ENCODE peak calls at places on chromosomes 5 and 9, in nine cellular contexts. One of them, this sample, is unnamed.

GRCh38 chr5:112205840-112206239 is 213.2 kb downstream of the EPB41L4A start:
- DNase-seq in HCT116: no peak
- DNase-seq in tibial nerve: no peak
- DNase-seq in IMR-90: no peak
- DNase-seq in sigmoid colon: no peak
- DNase-seq in uterus: no peak
- DNase-seq in H1: peak
- DNase-seq in body of pancreas: no peak
- DNase-seq in transverse colon: no peak
- DNase-seq in this sample: no peak

GRCh38 chr9:128091144-128091543 is 23.1 kb downstream of the SLC25A25 start:
- DNase-seq in HCT116: no peak
- DNase-seq in tibial nerve: peak
- DNase-seq in IMR-90: peak
- DNase-seq in sigmoid colon: peak
- DNase-seq in uterus: peak
- DNase-seq in H1: peak
- DNase-seq in body of pancreas: no peak
- DNase-seq in transverse colon: peak
- DNase-seq in this sample: peak

GRCh38 chr5:171127314-171127713 is 181.7 kb upstream of the TLX3 start:
- DNase-seq in HCT116: no peak
- DNase-seq in tibial nerve: no peak
- DNase-seq in IMR-90: peak
- DNase-seq in sigmoid colon: no peak
- DNase-seq in uterus: no peak
- DNase-seq in H1: no peak
- DNase-seq in body of pancreas: no peak
- DNase-seq in transverse colon: no peak
- DNase-seq in this sample: no peak

GRCh38 chr9:108483676-108484075 is 372.1 kb downstream of the ACTL7B start:
- DNase-seq in HCT116: no peak
- DNase-seq in tibial nerve: no peak
- DNase-seq in IMR-90: no peak
- DNase-seq in sigmoid colon: no peak
- DNase-seq in uterus: no peak
- DNase-seq in H1: no peak
- DNase-seq in body of pancreas: no peak
- DNase-seq in transverse colon: no peak
- DNase-seq in this sample: no peak

GRCh38 chr5:138725153-138725884 is 27.9 kb upstream of the CTNNA1 start:
- DNase-seq in HCT116: peak
- DNase-seq in tibial nerve: peak
- DNase-seq in IMR-90: peak
- DNase-seq in sigmoid colon: peak
- DNase-seq in uterus: peak
- DNase-seq in H1: peak
- DNase-seq in body of pancreas: peak
- DNase-seq in transverse colon: peak
- DNase-seq in this sample: peak

GRCh38 chr9:752201-752600 is 89.3 kb upstream of the DMRT1 start:
- DNase-seq in HCT116: no peak
- DNase-seq in tibial nerve: no peak
- DNase-seq in IMR-90: peak
- DNase-seq in sigmoid colon: no peak
- DNase-seq in uterus: no peak
- DNase-seq in H1: no peak
- DNase-seq in body of pancreas: no peak
- DNase-seq in transverse colon: no peak
- DNase-seq in this sample: no peak

GRCh38 chr9:121312169-121312568 is 44.2 kb downstream of the GSN start:
- DNase-seq in HCT116: no peak
- DNase-seq in tibial nerve: no peak
- DNase-seq in IMR-90: no peak
- DNase-seq in sigmoid colon: no peak
- DNase-seq in uterus: peak
- DNase-seq in H1: no peak
- DNase-seq in body of pancreas: no peak
- DNase-seq in transverse colon: no peak
- DNase-seq in this sample: no peak

GRCh38 chr9:108742191-108742590 is 113.6 kb downstream of the ACTL7B start:
- DNase-seq in HCT116: no peak
- DNase-seq in tibial nerve: no peak
- DNase-seq in IMR-90: no peak
- DNase-seq in sigmoid colon: no peak
- DNase-seq in uterus: no peak
- DNase-seq in H1: no peak
- DNase-seq in body of pancreas: no peak
- DNase-seq in transverse colon: no peak
- DNase-seq in this sample: no peak

GRCh38 chr9:130713286-130713975 is 19.9 kb downstream of the EXOSC2 start:
- DNase-seq in HCT116: no peak
- DNase-seq in tibial nerve: peak
- DNase-seq in IMR-90: peak
- DNase-seq in sigmoid colon: peak
- DNase-seq in uterus: no peak
- DNase-seq in H1: no peak
- DNase-seq in body of pancreas: peak
- DNase-seq in transverse colon: peak
- DNase-seq in this sample: peak

GRCh38 chr9:18601956-18602355 is 128.0 kb downstream of the ADAMTSL1 start:
- DNase-seq in HCT116: no peak
- DNase-seq in tibial nerve: no peak
- DNase-seq in IMR-90: peak
- DNase-seq in sigmoid colon: no peak
- DNase-seq in uterus: no peak
- DNase-seq in H1: no peak
- DNase-seq in body of pancreas: no peak
- DNase-seq in transverse colon: no peak
- DNase-seq in this sample: no peak

GRCh38 chr5:88804444-88804843 is 78.5 kb downstream of the MEF2C start:
- DNase-seq in HCT116: no peak
- DNase-seq in tibial nerve: no peak
- DNase-seq in IMR-90: no peak
- DNase-seq in sigmoid colon: no peak
- DNase-seq in uterus: no peak
- DNase-seq in H1: no peak
- DNase-seq in body of pancreas: no peak
- DNase-seq in transverse colon: no peak
- DNase-seq in this sample: no peak

GRCh38 chr9:33172256-33172678 is 5.1 kb upstream of the B4GALT1 start:
- DNase-seq in HCT116: no peak
- DNase-seq in tibial nerve: no peak
- DNase-seq in IMR-90: no peak
- DNase-seq in sigmoid colon: no peak
- DNase-seq in uterus: no peak
- DNase-seq in H1: no peak
- DNase-seq in body of pancreas: no peak
- DNase-seq in transverse colon: no peak
- DNase-seq in this sample: no peak

GRCh38 chr9:114098660-114099522 is at the start of gene KIF12:
- DNase-seq in HCT116: peak
- DNase-seq in tibial nerve: no peak
- DNase-seq in IMR-90: no peak
- DNase-seq in sigmoid colon: no peak
- DNase-seq in uterus: peak
- DNase-seq in H1: no peak
- DNase-seq in body of pancreas: peak
- DNase-seq in transverse colon: peak
- DNase-seq in this sample: peak

GRCh38 chr5:139660916-139661814 is 13.0 kb downstream of the CXXC5 start:
- DNase-seq in HCT116: peak
- DNase-seq in tibial nerve: peak
- DNase-seq in IMR-90: peak
- DNase-seq in sigmoid colon: peak
- DNase-seq in uterus: peak
- DNase-seq in H1: no peak
- DNase-seq in body of pancreas: peak
- DNase-seq in transverse colon: peak
- DNase-seq in this sample: peak

GRCh38 chr5:35129921-35130485 is 82.3 kb upstream of the AGXT2 start:
- DNase-seq in HCT116: no peak
- DNase-seq in tibial nerve: no peak
- DNase-seq in IMR-90: peak
- DNase-seq in sigmoid colon: no peak
- DNase-seq in uterus: no peak
- DNase-seq in H1: no peak
- DNase-seq in body of pancreas: peak
- DNase-seq in transverse colon: peak
- DNase-seq in this sample: no peak

GRCh38 chr5:143733635-143734341 is 78.2 kb upstream of the HMHB1 start:
- DNase-seq in HCT116: no peak
- DNase-seq in tibial nerve: no peak
- DNase-seq in IMR-90: peak
- DNase-seq in sigmoid colon: no peak
- DNase-seq in uterus: no peak
- DNase-seq in H1: no peak
- DNase-seq in body of pancreas: no peak
- DNase-seq in transverse colon: no peak
- DNase-seq in this sample: peak

GRCh38 chr9:116940614-116941215 is 253.6 kb downstream of the TRIM32 start:
- DNase-seq in HCT116: no peak
- DNase-seq in tibial nerve: no peak
- DNase-seq in IMR-90: peak
- DNase-seq in sigmoid colon: no peak
- DNase-seq in uterus: no peak
- DNase-seq in H1: no peak
- DNase-seq in body of pancreas: no peak
- DNase-seq in transverse colon: no peak
- DNase-seq in this sample: no peak

GRCh38 chr5:149063017-149063687 is at the start of gene SH3TC2:
- DNase-seq in HCT116: peak
- DNase-seq in tibial nerve: no peak
- DNase-seq in IMR-90: peak
- DNase-seq in sigmoid colon: peak
- DNase-seq in uterus: no peak
- DNase-seq in H1: peak
- DNase-seq in body of pancreas: peak
- DNase-seq in transverse colon: peak
- DNase-seq in this sample: peak

GRCh38 chr5:6736106-6736505 is 22.9 kb downstream of the TENT4A start:
- DNase-seq in HCT116: no peak
- DNase-seq in tibial nerve: no peak
- DNase-seq in IMR-90: no peak
- DNase-seq in sigmoid colon: peak
- DNase-seq in uterus: no peak
- DNase-seq in H1: no peak
- DNase-seq in body of pancreas: no peak
- DNase-seq in transverse colon: no peak
- DNase-seq in this sample: no peak

DNA sequence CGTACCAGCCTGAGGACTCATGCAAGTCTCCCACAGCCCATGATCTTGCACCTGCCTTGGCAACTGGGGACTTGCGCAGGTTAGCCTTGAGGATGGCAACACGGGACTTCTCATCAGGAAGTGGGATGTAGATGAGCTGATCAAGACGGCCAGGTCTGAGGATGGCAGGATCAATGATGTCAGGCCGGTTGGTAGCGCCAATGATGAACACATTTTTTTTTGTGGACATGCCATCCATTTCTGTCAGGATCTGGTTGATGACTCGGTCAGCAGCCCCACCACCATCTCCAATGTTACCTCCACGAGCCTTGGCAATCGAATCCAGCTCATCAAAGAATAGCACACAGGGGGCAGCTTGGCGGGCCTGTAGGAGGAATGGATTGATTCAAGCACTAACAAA is 13.0 kb downstream of the VCP start:
- DNase-seq in HCT116: no peak
- DNase-seq in tibial nerve: no peak
- DNase-seq in IMR-90: no peak
- DNase-seq in sigmoid colon: no peak
- DNase-seq in uterus: no peak
- DNase-seq in H1: no peak
- DNase-seq in body of pancreas: no peak
- DNase-seq in transverse colon: no peak
- DNase-seq in this sample: no peak
- TF ChIP-seq POLR2A in HCT116: no peak
- TF ChIP-seq POLR2A in tibial nerve: no peak
- TF ChIP-seq POLR2A in IMR-90: no peak
- TF ChIP-seq POLR2A in sigmoid colon: no peak
- TF ChIP-seq POLR2A in uterus: no peak
- TF ChIP-seq POLR2A in H1: no peak
- TF ChIP-seq POLR2A in body of pancreas: no peak
- TF ChIP-seq POLR2A in transverse colon: no peak
- TF ChIP-seq POLR2A in this sample: no peak

GRCh38 chr5:132828846-132829494 is 1.5 kb downstream of the SHROOM1 start:
- DNase-seq in HCT116: no peak
- DNase-seq in tibial nerve: no peak
- DNase-seq in IMR-90: no peak
- DNase-seq in sigmoid colon: no peak
- DNase-seq in uterus: peak
- DNase-seq in H1: no peak
- DNase-seq in body of pancreas: peak
- DNase-seq in transverse colon: no peak
- DNase-seq in this sample: no peak
- H3K4me3 ChIP-seq in HCT116: peak
- H3K4me3 ChIP-seq in tibial nerve: no peak
- H3K4me3 ChIP-seq in IMR-90: no peak
- H3K4me3 ChIP-seq in sigmoid colon: peak
- H3K4me3 ChIP-seq in uterus: no peak
- H3K4me3 ChIP-seq in H1: no peak
- H3K4me3 ChIP-seq in body of pancreas: peak
- H3K4me3 ChIP-seq in transverse colon: peak
- H3K4me3 ChIP-seq in this sample: peak

GRCh38 chr5:150356575-150357284 is 767 bp upstream of the TCOF1 start:
- DNase-seq in HCT116: no peak
- DNase-seq in tibial nerve: no peak
- DNase-seq in IMR-90: no peak
- DNase-seq in sigmoid colon: no peak
- DNase-seq in uterus: no peak
- DNase-seq in H1: no peak
- DNase-seq in body of pancreas: no peak
- DNase-seq in transverse colon: no peak
- DNase-seq in this sample: no peak
- H3K27ac ChIP-seq in HCT116: no peak
- H3K27ac ChIP-seq in tibial nerve: peak
- H3K27ac ChIP-seq in IMR-90: no peak
- H3K27ac ChIP-seq in sigmoid colon: peak
- H3K27ac ChIP-seq in uterus: peak
- H3K27ac ChIP-seq in H1: no peak
- H3K27ac ChIP-seq in body of pancreas: peak
- H3K27ac ChIP-seq in transverse colon: peak
- H3K27ac ChIP-seq in this sample: no peak

DNA sequence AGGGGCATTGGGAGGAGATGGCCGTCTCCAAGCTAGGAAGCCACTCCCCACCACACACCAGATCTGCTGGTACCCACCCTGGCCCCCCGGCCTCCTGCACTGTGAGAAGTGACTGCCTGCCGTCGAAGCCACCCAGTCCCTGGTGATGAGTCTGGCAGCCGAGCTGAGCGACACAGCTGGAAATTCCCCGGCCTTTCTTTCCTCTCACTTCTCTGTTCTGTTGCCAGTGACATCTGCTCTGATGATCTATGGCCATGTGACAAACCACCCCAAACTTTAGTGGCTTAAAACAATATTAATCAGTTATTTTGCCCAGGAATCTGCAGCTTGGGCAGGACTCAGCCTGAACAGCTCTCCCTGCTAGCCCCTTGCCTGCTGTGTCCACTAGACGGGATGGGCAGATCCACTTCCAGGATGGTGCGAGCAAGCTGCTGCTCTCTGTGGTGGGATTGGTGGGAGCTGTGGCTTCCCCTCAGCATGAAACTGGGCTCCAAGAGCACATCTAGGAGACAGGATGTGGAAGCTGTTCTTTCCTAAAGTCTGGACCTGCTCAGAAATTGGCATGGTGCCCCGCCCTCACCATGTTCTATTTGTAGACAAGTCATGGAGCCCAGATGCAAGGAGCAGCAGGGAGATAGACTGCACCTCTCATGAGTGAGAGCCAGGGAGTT is 211.2 kb downstream of the GADD45G start:
- DNase-seq in HCT116: no peak
- DNase-seq in tibial nerve: no peak
- DNase-seq in IMR-90: no peak
- DNase-seq in sigmoid colon: peak
- DNase-seq in uterus: peak
- DNase-seq in H1: no peak
- DNase-seq in body of pancreas: peak
- DNase-seq in transverse colon: no peak
- DNase-seq in this sample: peak
- TF ChIP-seq POLR2A in HCT116: no peak
- TF ChIP-seq POLR2A in tibial nerve: no peak
- TF ChIP-seq POLR2A in IMR-90: no peak
- TF ChIP-seq POLR2A in sigmoid colon: no peak
- TF ChIP-seq POLR2A in uterus: no peak
- TF ChIP-seq POLR2A in H1: no peak
- TF ChIP-seq POLR2A in body of pancreas: no peak
- TF ChIP-seq POLR2A in transverse colon: no peak
- TF ChIP-seq POLR2A in this sample: no peak

This sample was measured in heart left ventricle.